ENCODE peak calls at places on chromosomes 13 and 19, in ten cellular contexts. V is cardiac fibroblast, S is WTC11, F is upper lobe of left lung, M is tibial nerve, D is hepatocyte, E is IMR-90, J is body of pancreas, O is mucosa of descending colon, A is AG10803. K is an unnamed sample.
A peak's percentile ranks its signal among the peaks of the same experiment; 100 is the strongest.

GRCh38 chr19:791605-792360 is 5.5 kb upstream of the PTBP1 start:
- DNase-seq in V (no peak), S (no peak), F (no peak), M (no peak), D (no peak), E (no peak), J (no peak), O (no peak), A (no peak), K (no peak)

GRCh38 chr19:4969772-4970531 is 1.0 kb downstream of the KDM4B start:
- DNase-seq in V (peak; percentile 32), S (no peak), F (peak; percentile 57), M (no peak), D (no peak), E (no peak), J (no peak), O (no peak), A (peak; percentile 24), K (no peak)

GRCh38 chr19:7729211-7729610 is 2.7 kb downstream of the CLEC4G start:
- DNase-seq in V (no peak), S (peak; percentile 46), F (no peak), M (no peak), D (no peak), E (no peak), J (peak; percentile 38), O (no peak), A (no peak), K (no peak)

GRCh38 chr19:6108721-6109633 is 1.3 kb downstream of the RFX2 start:
- DNase-seq in V (peak; percentile 60), S (peak; percentile 36), F (peak; percentile 42), M (peak; percentile 77), D (peak; percentile 57), E (peak; percentile 66), J (peak; percentile 42), O (peak; percentile 67), A (peak; percentile 88), K (peak; percentile 66)

GRCh38 chr19:16266586-16266942 is 58.1 kb upstream of the KLF2 start:
- DNase-seq in V (no peak), S (no peak), F (no peak), M (no peak), D (no peak), E (no peak), J (no peak), O (no peak), A (no peak), K (no peak)

GRCh38 chr13:40377783-40378182 is 288.7 kb downstream of the FOXO1 start:
- DNase-seq in V (peak; percentile 28), S (no peak), F (no peak), M (no peak), D (no peak), E (no peak), J (no peak), O (no peak), A (peak; percentile 22), K (no peak)

GRCh38 chr19:7450243-7451223 is 38.3 kb downstream of the PEX11G start:
- DNase-seq in V (peak; percentile 53), S (no peak), F (no peak), M (no peak), D (peak; percentile 63), E (peak; percentile 63), J (no peak), O (no peak), A (peak; percentile 23), K (no peak)

GRCh38 chr13:36543671-36544070 is 111.4 kb downstream of the CCNA1 start:
- DNase-seq in V (no peak), S (no peak), F (no peak), M (no peak), D (no peak), E (no peak), J (no peak), O (no peak), A (no peak), K (no peak)

GRCh38 chr19:13788991-13789390 is 6.3 kb upstream of the ZSWIM4 start:
- DNase-seq in V (peak; percentile 77), S (no peak), F (peak; percentile 69), M (no peak), D (no peak), E (peak; percentile 88), J (no peak), O (no peak), A (peak; percentile 97), K (no peak)

GRCh38 chr13:84606616-84607015 is 724.3 kb upstream of the SLITRK1 start:
- DNase-seq in V (no peak), S (no peak), F (no peak), M (no peak), D (no peak), E (no peak), J (no peak), O (no peak), A (no peak), K (no peak)

GRCh38 chr13:84609716-84610115 is 727.4 kb upstream of the SLITRK1 start:
- DNase-seq in V (peak; percentile 24), S (no peak), F (no peak), M (no peak), D (peak; percentile 5), E (peak; percentile 70), J (no peak), O (no peak), A (peak; percentile 4), K (no peak)

GRCh38 chr13:84607614-84608013 is 725.3 kb upstream of the SLITRK1 start:
- DNase-seq in V (peak; percentile 39), S (no peak), F (no peak), M (peak; percentile 5), D (no peak), E (peak; percentile 75), J (no peak), O (no peak), A (peak; percentile 67), K (no peak)

GRCh38 chr13:84605927-84606326 is 723.7 kb upstream of the SLITRK1 start:
- DNase-seq in V (no peak), S (peak; percentile 28), F (no peak), M (no peak), D (no peak), E (no peak), J (no peak), O (no peak), A (no peak), K (no peak)
- TF ChIP-seq CTCF in V (no peak), S (peak; percentile 24), F (no peak), M (no peak), D (no peak), E (no peak), J (no peak), O (no peak), A (no peak), K (no peak)

DNA sequence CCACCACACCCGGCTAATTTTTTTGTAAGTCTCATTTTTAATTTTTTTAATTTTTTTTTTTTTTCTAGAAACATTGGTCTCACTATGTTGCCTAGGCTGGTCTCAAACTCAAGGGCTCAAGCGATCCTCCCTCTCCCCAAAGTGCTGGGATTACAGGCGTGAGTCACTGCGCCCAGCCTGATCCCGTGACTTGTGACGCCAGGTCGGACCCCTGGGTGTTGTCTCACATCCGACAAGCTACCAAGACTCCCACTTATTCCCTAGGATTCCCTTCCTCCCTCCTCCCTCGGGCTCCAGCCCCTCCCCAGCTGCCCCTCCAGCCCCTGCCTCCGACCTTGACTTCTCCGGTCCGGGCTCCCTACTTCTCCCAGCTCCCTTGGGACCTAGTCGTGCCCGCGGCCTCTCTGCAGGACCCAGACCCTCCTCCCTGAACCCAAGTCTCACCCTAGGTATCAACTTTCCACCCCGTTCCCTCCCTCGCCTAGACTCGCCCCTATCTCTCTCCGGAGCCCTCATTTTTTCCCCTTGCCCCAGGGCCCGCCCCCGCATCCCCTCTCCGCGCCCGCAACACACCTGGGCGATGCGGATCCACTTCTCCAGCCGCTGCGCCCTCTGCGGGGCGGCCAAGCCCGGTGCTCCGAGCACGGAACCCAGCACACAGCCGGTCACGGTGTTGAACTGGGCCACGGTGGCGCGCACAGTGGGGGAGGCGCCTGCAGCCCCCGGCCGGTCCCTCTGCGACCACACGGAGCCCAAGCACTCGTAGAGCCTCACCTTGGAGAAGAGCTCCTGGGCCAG is 13.1 kb downstream of the RGL3 start:
- DNase-seq in V (no peak), S (peak; percentile 75), F (no peak), M (no peak), D (no peak), E (no peak), J (no peak), O (no peak), A (no peak), K (no peak)
- TF ChIP-seq CTCF in V (peak; percentile 26), S (no peak), F (no peak), M (no peak), D (no peak), E (no peak), J (no peak), O (no peak), A (peak; percentile 24), K (no peak)

DNA sequence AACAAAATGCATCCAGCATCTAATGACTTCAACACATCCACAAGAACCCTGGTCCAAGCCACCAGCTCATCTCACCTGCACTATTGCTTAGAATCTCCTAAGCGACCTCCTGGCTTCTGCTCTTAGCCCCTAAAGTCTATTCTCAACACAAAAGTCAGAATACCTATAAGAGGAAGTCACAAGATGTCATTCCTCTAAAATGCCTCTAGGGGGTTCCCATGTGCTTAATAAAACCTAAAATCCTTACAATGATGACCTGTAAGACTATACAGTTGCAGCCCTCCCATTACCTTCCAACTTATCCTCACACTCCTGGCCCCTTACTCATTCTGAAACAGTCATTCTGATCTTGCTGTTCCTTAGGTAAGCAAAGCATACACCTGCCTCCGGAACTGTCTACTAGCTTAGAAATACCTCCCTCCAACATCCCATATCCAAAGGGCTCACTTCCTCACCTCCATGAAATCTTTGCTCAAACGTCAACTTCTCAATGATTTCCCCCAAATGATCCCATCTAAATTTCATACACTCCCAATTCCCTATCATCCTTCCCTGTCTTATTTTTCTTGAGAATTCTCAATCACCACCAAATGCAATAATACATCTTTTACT is 10.0 kb downstream of the ATP7B start:
- DNase-seq in V (peak; percentile 66), S (no peak), F (no peak), M (no peak), D (peak; percentile 54), E (peak; percentile 49), J (no peak), O (no peak), A (peak; percentile 55), K (no peak)
- TF ChIP-seq CTCF in V (peak; percentile 73), S (peak; percentile 39), F (peak; percentile 56), M (peak; percentile 60), D (peak; percentile 55), E (peak; percentile 63), J (peak; percentile 70), O (peak; percentile 37), A (peak; percentile 79), K (no peak)

GRCh38 chr13:112443191-112444000 is 67.2 kb downstream of the SPACA7 start:
- DNase-seq in V (no peak), S (peak; percentile 79), F (peak; percentile 20), M (no peak), D (no peak), E (no peak), J (peak; percentile 40), O (no peak), A (no peak), K (no peak)

GRCh38 chr13:112442483-112443090 is 66.4 kb downstream of the SPACA7 start:
- DNase-seq in V (no peak), S (no peak), F (peak; percentile 8), M (no peak), D (no peak), E (peak; percentile 5), J (no peak), O (no peak), A (no peak), K (no peak)

GRCh38 chr13:112444416-112445399 is 68.6 kb downstream of the SPACA7 start:
- DNase-seq in V (no peak), S (no peak), F (peak; percentile 20), M (no peak), D (no peak), E (no peak), J (no peak), O (no peak), A (no peak), K (no peak)

GRCh38 chr13:112445411-112446271 is 69.5 kb downstream of the SPACA7 start:
- DNase-seq in V (no peak), S (no peak), F (peak; percentile 16), M (no peak), D (no peak), E (no peak), J (no peak), O (no peak), A (no peak), K (no peak)

GRCh38 chr13:112444001-112444311 is 67.8 kb downstream of the SPACA7 start:
- DNase-seq in V (peak; percentile 60), S (peak; percentile 94), F (peak; percentile 59), M (peak; percentile 55), D (peak; percentile 87), E (peak; percentile 42), J (peak; percentile 80), O (no peak), A (peak; percentile 26), K (peak; percentile 44)
- TF ChIP-seq CTCF in V (peak; percentile 91), S (peak; percentile 93), F (peak; percentile 78), M (peak; percentile 70), D (peak; percentile 88), E (peak; percentile 81), J (peak; percentile 88), O (peak; percentile 82), A (peak; percentile 69), K (no peak)